ENCODE peak calls at places on chromosomes 11 and 22, in ten cellular contexts. One of them, this sample, is unnamed.

GRCh38 chr22:38802671-38803121 is 8.8 kb upstream of the DNAL4 start:
- DNase-seq in tibial artery: peak; percentile 88
- DNase-seq in GM23338: peak; percentile 70
- DNase-seq in psoas muscle: peak; percentile 79
- DNase-seq in H1: peak; percentile 52
- DNase-seq in skeletal muscle cell: peak; percentile 79
- DNase-seq in NT2/D1: no peak
- DNase-seq in effector memory CD4-positive, alpha-beta T cell: no peak
- DNase-seq in NB4: no peak
- DNase-seq in endodermal cell: peak; percentile 52
- DNase-seq in this sample: peak; percentile 83

GRCh38 chr22:46992121-46992731 is 229.8 kb downstream of the TBC1D22A start:
- DNase-seq in tibial artery: no peak
- DNase-seq in GM23338: peak; percentile 41
- DNase-seq in psoas muscle: no peak
- DNase-seq in H1: no peak
- DNase-seq in skeletal muscle cell: no peak
- DNase-seq in NT2/D1: no peak
- DNase-seq in effector memory CD4-positive, alpha-beta T cell: no peak
- DNase-seq in NB4: no peak
- DNase-seq in endodermal cell: no peak
- DNase-seq in this sample: no peak

GRCh38 chr11:2792376-2793250 is 92.8 kb upstream of the KCNQ1OT1 start:
- DNase-seq in tibial artery: peak; percentile 59
- DNase-seq in GM23338: peak; percentile 47
- DNase-seq in psoas muscle: peak; percentile 48
- DNase-seq in H1: peak; percentile 51
- DNase-seq in skeletal muscle cell: no peak
- DNase-seq in NT2/D1: no peak
- DNase-seq in effector memory CD4-positive, alpha-beta T cell: no peak
- DNase-seq in NB4: no peak
- DNase-seq in endodermal cell: peak; percentile 45
- DNase-seq in this sample: no peak

GRCh38 chr11:10688401-10688800 is 5.2 kb downstream of the IRAG1 start:
- DNase-seq in tibial artery: no peak
- DNase-seq in GM23338: peak; percentile 52
- DNase-seq in psoas muscle: no peak
- DNase-seq in H1: no peak
- DNase-seq in skeletal muscle cell: no peak
- DNase-seq in NT2/D1: no peak
- DNase-seq in effector memory CD4-positive, alpha-beta T cell: no peak
- DNase-seq in NB4: no peak
- DNase-seq in endodermal cell: peak; percentile 72
- DNase-seq in this sample: no peak

GRCh38 chr11:86740628-86741488 is 59.5 kb upstream of the PRSS23 start:
- DNase-seq in tibial artery: peak; percentile 86
- DNase-seq in GM23338: peak; percentile 66
- DNase-seq in psoas muscle: peak; percentile 52
- DNase-seq in H1: no peak
- DNase-seq in skeletal muscle cell: peak; percentile 90
- DNase-seq in NT2/D1: peak; percentile 84
- DNase-seq in effector memory CD4-positive, alpha-beta T cell: no peak
- DNase-seq in NB4: peak; percentile 86
- DNase-seq in endodermal cell: peak; percentile 89
- DNase-seq in this sample: peak; percentile 85

GRCh38 chr11:35485656-35486318 is 39.6 kb downstream of the PAMR1 start:
- DNase-seq in tibial artery: peak; percentile 77
- DNase-seq in GM23338: peak; percentile 96
- DNase-seq in psoas muscle: peak; percentile 76
- DNase-seq in H1: peak; percentile 95
- DNase-seq in skeletal muscle cell: no peak
- DNase-seq in NT2/D1: peak; percentile 67
- DNase-seq in effector memory CD4-positive, alpha-beta T cell: peak; percentile 26
- DNase-seq in NB4: peak; percentile 67
- DNase-seq in endodermal cell: peak; percentile 97
- DNase-seq in this sample: peak; percentile 72

GRCh38 chr11:108697872-108698473 is 33.1 kb downstream of the DDX10 start:
- DNase-seq in tibial artery: peak; percentile 65
- DNase-seq in GM23338: peak; percentile 77
- DNase-seq in psoas muscle: no peak
- DNase-seq in H1: no peak
- DNase-seq in skeletal muscle cell: peak; percentile 38
- DNase-seq in NT2/D1: peak; percentile 39
- DNase-seq in effector memory CD4-positive, alpha-beta T cell: no peak
- DNase-seq in NB4: peak; percentile 84
- DNase-seq in endodermal cell: peak; percentile 76
- DNase-seq in this sample: no peak

GRCh38 chr22:39178206-39179111 is 26.0 kb upstream of the CBX7 start:
- DNase-seq in tibial artery: peak; percentile 42
- DNase-seq in GM23338: no peak
- DNase-seq in psoas muscle: no peak
- DNase-seq in H1: no peak
- DNase-seq in skeletal muscle cell: no peak
- DNase-seq in NT2/D1: no peak
- DNase-seq in effector memory CD4-positive, alpha-beta T cell: no peak
- DNase-seq in NB4: no peak
- DNase-seq in endodermal cell: no peak
- DNase-seq in this sample: no peak

GRCh38 chr11:103091441-103091809 is 535 bp downstream of the DCUN1D5 start:
- DNase-seq in tibial artery: no peak
- DNase-seq in GM23338: peak; percentile 59
- DNase-seq in psoas muscle: peak; percentile 61
- DNase-seq in H1: peak; percentile 63
- DNase-seq in skeletal muscle cell: no peak
- DNase-seq in NT2/D1: no peak
- DNase-seq in effector memory CD4-positive, alpha-beta T cell: no peak
- DNase-seq in NB4: peak; percentile 79
- DNase-seq in endodermal cell: peak; percentile 79
- DNase-seq in this sample: no peak

GRCh38 chr22:45475063-45475747 is 27.5 kb upstream of the FBLN1 start:
- DNase-seq in tibial artery: peak; percentile 59
- DNase-seq in GM23338: no peak
- DNase-seq in psoas muscle: no peak
- DNase-seq in H1: no peak
- DNase-seq in skeletal muscle cell: peak; percentile 80
- DNase-seq in NT2/D1: no peak
- DNase-seq in effector memory CD4-positive, alpha-beta T cell: no peak
- DNase-seq in NB4: peak; percentile 55
- DNase-seq in endodermal cell: no peak
- DNase-seq in this sample: no peak

GRCh38 chr11:92225563-92226308 is 1.1 kb downstream of the FAT3 start:
- DNase-seq in tibial artery: peak; percentile 73
- DNase-seq in GM23338: peak; percentile 77
- DNase-seq in psoas muscle: peak; percentile 60
- DNase-seq in H1: peak; percentile 77
- DNase-seq in skeletal muscle cell: no peak
- DNase-seq in NT2/D1: no peak
- DNase-seq in effector memory CD4-positive, alpha-beta T cell: no peak
- DNase-seq in NB4: no peak
- DNase-seq in endodermal cell: peak; percentile 85
- DNase-seq in this sample: no peak

GRCh38 chr22:20571531-20572007 is 64.2 kb downstream of the MED15 start:
- DNase-seq in tibial artery: no peak
- DNase-seq in GM23338: peak; percentile 72
- DNase-seq in psoas muscle: peak; percentile 74
- DNase-seq in H1: peak; percentile 85
- DNase-seq in skeletal muscle cell: no peak
- DNase-seq in NT2/D1: no peak
- DNase-seq in effector memory CD4-positive, alpha-beta T cell: peak; percentile 37
- DNase-seq in NB4: peak; percentile 61
- DNase-seq in endodermal cell: peak; percentile 84
- DNase-seq in this sample: no peak

GRCh38 chr11:121754603-121755002 is 301.8 kb upstream of the SORL1-AS1 start:
- DNase-seq in tibial artery: no peak
- DNase-seq in GM23338: no peak
- DNase-seq in psoas muscle: no peak
- DNase-seq in H1: no peak
- DNase-seq in skeletal muscle cell: no peak
- DNase-seq in NT2/D1: no peak
- DNase-seq in effector memory CD4-positive, alpha-beta T cell: no peak
- DNase-seq in NB4: no peak
- DNase-seq in endodermal cell: no peak
- DNase-seq in this sample: no peak

GRCh38 chr11:65417221-65417701 is 5.3 kb upstream of the NEAT1 start:
- DNase-seq in tibial artery: peak; percentile 77
- DNase-seq in GM23338: no peak
- DNase-seq in psoas muscle: peak; percentile 78
- DNase-seq in H1: peak; percentile 48
- DNase-seq in skeletal muscle cell: no peak
- DNase-seq in NT2/D1: no peak
- DNase-seq in effector memory CD4-positive, alpha-beta T cell: no peak
- DNase-seq in NB4: peak; percentile 69
- DNase-seq in endodermal cell: peak; percentile 81
- DNase-seq in this sample: no peak

GRCh38 chr11:65418431-65418680 is 4.2 kb upstream of the NEAT1 start:
- DNase-seq in tibial artery: no peak
- DNase-seq in GM23338: no peak
- DNase-seq in psoas muscle: no peak
- DNase-seq in H1: no peak
- DNase-seq in skeletal muscle cell: no peak
- DNase-seq in NT2/D1: no peak
- DNase-seq in effector memory CD4-positive, alpha-beta T cell: no peak
- DNase-seq in NB4: no peak
- DNase-seq in endodermal cell: no peak
- DNase-seq in this sample: no peak

GRCh38 chr11:65416341-65417185 is 6.0 kb upstream of the NEAT1 start:
- DNase-seq in tibial artery: peak; percentile 96
- DNase-seq in GM23338: peak; percentile 89
- DNase-seq in psoas muscle: peak; percentile 97
- DNase-seq in H1: peak; percentile 98
- DNase-seq in skeletal muscle cell: no peak
- DNase-seq in NT2/D1: peak; percentile 71
- DNase-seq in effector memory CD4-positive, alpha-beta T cell: peak; percentile 83
- DNase-seq in NB4: peak; percentile 88
- DNase-seq in endodermal cell: peak; percentile 98
- DNase-seq in this sample: peak; percentile 95

GRCh38 chr11:65418681-65419459 is 3.7 kb upstream of the NEAT1 start:
- DNase-seq in tibial artery: peak; percentile 98
- DNase-seq in GM23338: peak; percentile 95
- DNase-seq in psoas muscle: peak; percentile 99
- DNase-seq in H1: peak; percentile 86
- DNase-seq in skeletal muscle cell: peak; percentile 90
- DNase-seq in NT2/D1: peak; percentile 88
- DNase-seq in effector memory CD4-positive, alpha-beta T cell: peak; percentile 63
- DNase-seq in NB4: peak; percentile 99
- DNase-seq in endodermal cell: peak; percentile 98
- DNase-seq in this sample: peak; percentile 99

DNA sequence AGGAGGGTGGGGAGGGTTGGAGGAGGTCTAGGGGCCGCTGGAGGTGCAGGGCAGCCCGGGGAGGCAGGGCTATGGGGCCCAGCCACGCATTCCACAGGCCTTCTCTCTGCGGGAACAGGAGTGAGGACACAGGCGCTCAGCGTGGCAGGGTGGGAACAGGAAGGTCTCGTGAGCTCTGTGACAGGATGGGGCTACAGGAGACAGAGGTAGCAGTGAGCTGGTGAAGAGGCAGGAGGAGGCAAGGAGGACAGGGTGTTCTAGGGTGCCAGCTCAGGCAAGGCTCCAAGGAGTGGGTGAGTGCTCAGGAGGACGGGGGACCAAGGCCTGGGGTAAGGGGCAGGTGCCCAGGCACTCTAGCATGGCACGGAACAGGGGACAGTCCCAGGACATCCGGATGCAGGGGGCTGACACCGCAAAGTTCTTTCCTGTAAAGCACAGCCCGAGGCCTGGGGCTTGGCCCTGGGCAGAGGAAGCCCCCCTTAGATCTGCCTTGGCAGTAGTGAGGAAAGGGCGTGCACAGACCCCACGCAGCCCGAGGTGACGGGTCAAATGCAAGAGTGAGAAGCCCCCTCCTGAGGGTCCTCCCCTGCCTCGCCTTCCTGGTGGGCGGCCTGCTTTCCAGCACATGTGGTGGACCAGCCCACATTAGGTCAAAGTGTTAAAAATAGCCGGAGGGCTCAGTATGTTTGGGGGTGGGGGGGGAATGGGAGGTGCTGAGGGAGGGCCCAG is 4.7 kb upstream of the NEAT1 start:
- DNase-seq in tibial artery: peak; percentile 84
- DNase-seq in GM23338: no peak
- DNase-seq in psoas muscle: peak; percentile 90
- DNase-seq in H1: peak; percentile 53
- DNase-seq in skeletal muscle cell: no peak
- DNase-seq in NT2/D1: no peak
- DNase-seq in effector memory CD4-positive, alpha-beta T cell: peak; percentile 17
- DNase-seq in NB4: peak; percentile 29
- DNase-seq in endodermal cell: no peak
- DNase-seq in this sample: peak; percentile 80
- H3K4me3 ChIP-seq in tibial artery: peak overlapping the region; percentile 67
- H3K4me3 ChIP-seq in GM23338: no peak overlapping the region
- H3K4me3 ChIP-seq in psoas muscle: peak overlapping the region; percentile 86
- H3K4me3 ChIP-seq in H1: no peak overlapping the region
- H3K4me3 ChIP-seq in skeletal muscle cell: no peak overlapping the region
- H3K4me3 ChIP-seq in NT2/D1: no peak overlapping the region
- H3K4me3 ChIP-seq in effector memory CD4-positive, alpha-beta T cell: peak overlapping the region; percentile 53
- H3K4me3 ChIP-seq in NB4: no peak overlapping the region
- H3K4me3 ChIP-seq in endodermal cell: no peak overlapping the region
- H3K4me3 ChIP-seq in this sample: peak overlapping the region; percentile 95

GRCh38 chr11:60984616-60985015 is 13.1 kb downstream of the CD6 start:
- DNase-seq in tibial artery: no peak
- DNase-seq in GM23338: no peak
- DNase-seq in psoas muscle: no peak
- DNase-seq in H1: no peak
- DNase-seq in skeletal muscle cell: no peak
- DNase-seq in NT2/D1: no peak
- DNase-seq in effector memory CD4-positive, alpha-beta T cell: no peak
- DNase-seq in NB4: no peak
- DNase-seq in endodermal cell: peak; percentile 56
- DNase-seq in this sample: no peak
- H3K4me3 ChIP-seq in tibial artery: no peak overlapping the region
- H3K4me3 ChIP-seq in GM23338: no peak overlapping the region
- H3K4me3 ChIP-seq in psoas muscle: no peak overlapping the region
- H3K4me3 ChIP-seq in H1: no peak overlapping the region
- H3K4me3 ChIP-seq in skeletal muscle cell: no peak overlapping the region
- H3K4me3 ChIP-seq in NT2/D1: no peak overlapping the region
- H3K4me3 ChIP-seq in effector memory CD4-positive, alpha-beta T cell: peak overlapping the region; percentile 1
- H3K4me3 ChIP-seq in NB4: no peak overlapping the region
- H3K4me3 ChIP-seq in endodermal cell: no peak overlapping the region
- H3K4me3 ChIP-seq in this sample: no peak overlapping the region

GRCh38 chr11:95338430-95338991 is 107.5 kb upstream of the SESN3 start:
- DNase-seq in tibial artery: peak; percentile 69
- DNase-seq in GM23338: peak; percentile 51
- DNase-seq in psoas muscle: peak; percentile 68
- DNase-seq in H1: peak; percentile 55
- DNase-seq in skeletal muscle cell: peak; percentile 58
- DNase-seq in NT2/D1: peak; percentile 56
- DNase-seq in effector memory CD4-positive, alpha-beta T cell: no peak
- DNase-seq in NB4: no peak
- DNase-seq in endodermal cell: no peak
- DNase-seq in this sample: peak; percentile 69
- H3K4me3 ChIP-seq in tibial artery: no peak overlapping the region
- H3K4me3 ChIP-seq in GM23338: peak overlapping the region; percentile 21
- H3K4me3 ChIP-seq in psoas muscle: no peak overlapping the region
- H3K4me3 ChIP-seq in H1: no peak overlapping the region
- H3K4me3 ChIP-seq in skeletal muscle cell: no peak overlapping the region
- H3K4me3 ChIP-seq in NT2/D1: no peak overlapping the region
- H3K4me3 ChIP-seq in effector memory CD4-positive, alpha-beta T cell: no peak overlapping the region
- H3K4me3 ChIP-seq in NB4: no peak overlapping the region
- H3K4me3 ChIP-seq in endodermal cell: no peak overlapping the region
- H3K4me3 ChIP-seq in this sample: no peak overlapping the region

DNA sequence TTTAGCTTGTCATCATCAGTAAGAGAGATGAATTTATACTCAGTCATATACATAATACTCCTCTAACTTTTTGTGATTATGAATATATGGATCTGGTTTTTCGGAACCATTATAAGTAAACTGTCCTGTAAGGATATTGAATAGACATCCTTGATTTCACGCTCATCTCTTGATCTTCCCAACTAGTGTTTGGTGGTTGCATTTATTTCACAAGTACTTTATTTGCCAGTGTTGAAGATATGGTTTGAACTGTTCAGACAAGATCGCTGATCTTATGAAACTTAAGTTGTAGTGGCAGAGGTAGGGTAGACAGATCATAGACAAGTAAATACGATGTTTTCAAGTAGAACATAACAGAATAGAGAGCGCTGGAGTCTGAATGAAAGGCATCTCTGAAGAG is 3.0 kb downstream of the FBXO7 start:
- DNase-seq in tibial artery: no peak
- DNase-seq in GM23338: no peak
- DNase-seq in psoas muscle: no peak
- DNase-seq in H1: no peak
- DNase-seq in skeletal muscle cell: no peak
- DNase-seq in NT2/D1: no peak
- DNase-seq in effector memory CD4-positive, alpha-beta T cell: no peak
- DNase-seq in NB4: no peak
- DNase-seq in endodermal cell: no peak
- DNase-seq in this sample: no peak
- H3K4me3 ChIP-seq in tibial artery: no peak overlapping the region
- H3K4me3 ChIP-seq in GM23338: no peak overlapping the region
- H3K4me3 ChIP-seq in psoas muscle: no peak overlapping the region
- H3K4me3 ChIP-seq in H1: no peak overlapping the region
- H3K4me3 ChIP-seq in skeletal muscle cell: no peak overlapping the region
- H3K4me3 ChIP-seq in NT2/D1: no peak overlapping the region
- H3K4me3 ChIP-seq in effector memory CD4-positive, alpha-beta T cell: no peak overlapping the region
- H3K4me3 ChIP-seq in NB4: peak overlapping the region; percentile 6
- H3K4me3 ChIP-seq in endodermal cell: peak overlapping the region; percentile 94
- H3K4me3 ChIP-seq in this sample: no peak overlapping the region